ENCODE peak calls at places on chromosomes 16 and 17, in ten cellular contexts. One of them, this sample, is unnamed.

GRCh38 chr17:55274371-55275255 is 9.9 kb downstream of the HLF start:
- DNase-seq in ascending aorta: no peak
- DNase-seq in SW 1271: no peak
- DNase-seq in HEK293T: no peak
- DNase-seq in activated effector memory CD4-positive, alpha-beta T cell treated with anti-CD3 and anti-CD28 coated beads, Interleukin-2, amount 50 U/mL, for 16 hours: no peak
- DNase-seq in activated gamma-delta T cell treated with anti-CD3 and anti-CD28 coated beads, Interleukin-2, amount 50 U/mL, for 16 hours: no peak
- DNase-seq in activated CD8-positive, alpha-beta memory T cell treated with anti-CD3 and anti-CD28 coated beads for 4 hours: no peak
- DNase-seq in T follicular helper cell: no peak
- DNase-seq in right atrium auricular region: no peak
- DNase-seq in effector CD4-positive, alpha-beta T cell: no peak
- DNase-seq in this sample: no peak

GRCh38 chr17:32227910-32228309 is 37.7 kb upstream of the RHBDL3 start:
- DNase-seq in ascending aorta: no peak
- DNase-seq in effector CD4-positive, alpha-beta T cell: no peak
- DNase-seq in right atrium auricular region: no peak
- DNase-seq in activated CD8-positive, alpha-beta memory T cell treated with anti-CD3 and anti-CD28 coated beads for 4 hours: no peak
- DNase-seq in activated gamma-delta T cell treated with anti-CD3 and anti-CD28 coated beads, Interleukin-2, amount 50 U/mL, for 16 hours: no peak
- DNase-seq in T follicular helper cell: no peak
- DNase-seq in HEK293T: no peak
- DNase-seq in activated effector memory CD4-positive, alpha-beta T cell treated with anti-CD3 and anti-CD28 coated beads, Interleukin-2, amount 50 U/mL, for 16 hours: no peak
- DNase-seq in SW 1271: no peak
- DNase-seq in this sample: no peak

GRCh38 chr17:41987642-41988041 is 21.0 kb downstream of the CNP start:
- DNase-seq in right atrium auricular region: no peak
- DNase-seq in activated effector memory CD4-positive, alpha-beta T cell treated with anti-CD3 and anti-CD28 coated beads, Interleukin-2, amount 50 U/mL, for 16 hours: no peak
- DNase-seq in activated CD8-positive, alpha-beta memory T cell treated with anti-CD3 and anti-CD28 coated beads for 4 hours: no peak
- DNase-seq in ascending aorta: peak; percentile 22
- DNase-seq in effector CD4-positive, alpha-beta T cell: no peak
- DNase-seq in SW 1271: no peak
- DNase-seq in T follicular helper cell: no peak
- DNase-seq in activated gamma-delta T cell treated with anti-CD3 and anti-CD28 coated beads, Interleukin-2, amount 50 U/mL, for 16 hours: no peak
- DNase-seq in HEK293T: no peak
- DNase-seq in this sample: no peak

GRCh38 chr16:31064882-31065461 is 9.1 kb downstream of the ZNF668 start:
- DNase-seq in HEK293T: no peak
- DNase-seq in right atrium auricular region: peak; percentile 88
- DNase-seq in activated CD8-positive, alpha-beta memory T cell treated with anti-CD3 and anti-CD28 coated beads for 4 hours: no peak
- DNase-seq in activated gamma-delta T cell treated with anti-CD3 and anti-CD28 coated beads, Interleukin-2, amount 50 U/mL, for 16 hours: no peak
- DNase-seq in activated effector memory CD4-positive, alpha-beta T cell treated with anti-CD3 and anti-CD28 coated beads, Interleukin-2, amount 50 U/mL, for 16 hours: no peak
- DNase-seq in SW 1271: peak; percentile 58
- DNase-seq in effector CD4-positive, alpha-beta T cell: no peak
- DNase-seq in T follicular helper cell: no peak
- DNase-seq in ascending aorta: peak; percentile 79
- DNase-seq in this sample: no peak

GRCh38 chr16:12208341-12209035 is 232.0 kb downstream of the SNX29 start:
- DNase-seq in SW 1271: no peak
- DNase-seq in ascending aorta: no peak
- DNase-seq in T follicular helper cell: no peak
- DNase-seq in HEK293T: no peak
- DNase-seq in right atrium auricular region: no peak
- DNase-seq in activated gamma-delta T cell treated with anti-CD3 and anti-CD28 coated beads, Interleukin-2, amount 50 U/mL, for 16 hours: no peak
- DNase-seq in effector CD4-positive, alpha-beta T cell: no peak
- DNase-seq in activated effector memory CD4-positive, alpha-beta T cell treated with anti-CD3 and anti-CD28 coated beads, Interleukin-2, amount 50 U/mL, for 16 hours: no peak
- DNase-seq in activated CD8-positive, alpha-beta memory T cell treated with anti-CD3 and anti-CD28 coated beads for 4 hours: no peak
- DNase-seq in this sample: no peak

GRCh38 chr17:44221862-44222111 is 2.3 kb upstream of the UBTF start:
- DNase-seq in activated CD8-positive, alpha-beta memory T cell treated with anti-CD3 and anti-CD28 coated beads for 4 hours: no peak
- DNase-seq in HEK293T: no peak
- DNase-seq in right atrium auricular region: no peak
- DNase-seq in ascending aorta: no peak
- DNase-seq in activated effector memory CD4-positive, alpha-beta T cell treated with anti-CD3 and anti-CD28 coated beads, Interleukin-2, amount 50 U/mL, for 16 hours: peak; percentile 71
- DNase-seq in activated gamma-delta T cell treated with anti-CD3 and anti-CD28 coated beads, Interleukin-2, amount 50 U/mL, for 16 hours: no peak
- DNase-seq in effector CD4-positive, alpha-beta T cell: no peak
- DNase-seq in SW 1271: no peak
- DNase-seq in T follicular helper cell: no peak
- DNase-seq in this sample: peak; percentile 93

GRCh38 chr16:3234543-3235541 is at the start of gene ZNF200:
- DNase-seq in right atrium auricular region: peak; percentile 97
- DNase-seq in HEK293T: peak; percentile 94
- DNase-seq in ascending aorta: peak; percentile 97
- DNase-seq in activated effector memory CD4-positive, alpha-beta T cell treated with anti-CD3 and anti-CD28 coated beads, Interleukin-2, amount 50 U/mL, for 16 hours: peak; percentile 97
- DNase-seq in activated gamma-delta T cell treated with anti-CD3 and anti-CD28 coated beads, Interleukin-2, amount 50 U/mL, for 16 hours: peak; percentile 87
- DNase-seq in activated CD8-positive, alpha-beta memory T cell treated with anti-CD3 and anti-CD28 coated beads for 4 hours: peak; percentile 86
- DNase-seq in SW 1271: peak; percentile 53
- DNase-seq in effector CD4-positive, alpha-beta T cell: peak; percentile 90
- DNase-seq in T follicular helper cell: peak; percentile 90
- DNase-seq in this sample: peak; percentile 99

GRCh38 chr17:8163978-8164814 is 1.4 kb upstream of the VAMP2 start:
- DNase-seq in ascending aorta: peak; percentile 87
- DNase-seq in right atrium auricular region: peak; percentile 91
- DNase-seq in SW 1271: peak; percentile 38
- DNase-seq in activated gamma-delta T cell treated with anti-CD3 and anti-CD28 coated beads, Interleukin-2, amount 50 U/mL, for 16 hours: no peak
- DNase-seq in activated CD8-positive, alpha-beta memory T cell treated with anti-CD3 and anti-CD28 coated beads for 4 hours: no peak
- DNase-seq in T follicular helper cell: no peak
- DNase-seq in effector CD4-positive, alpha-beta T cell: peak; percentile 63
- DNase-seq in HEK293T: no peak
- DNase-seq in activated effector memory CD4-positive, alpha-beta T cell treated with anti-CD3 and anti-CD28 coated beads, Interleukin-2, amount 50 U/mL, for 16 hours: peak; percentile 89
- DNase-seq in this sample: no peak

GRCh38 chr17:37830151-37830993 is 85.5 kb upstream of the HNF1B start:
- DNase-seq in activated CD8-positive, alpha-beta memory T cell treated with anti-CD3 and anti-CD28 coated beads for 4 hours: no peak
- DNase-seq in HEK293T: no peak
- DNase-seq in right atrium auricular region: no peak
- DNase-seq in T follicular helper cell: no peak
- DNase-seq in ascending aorta: no peak
- DNase-seq in SW 1271: no peak
- DNase-seq in activated gamma-delta T cell treated with anti-CD3 and anti-CD28 coated beads, Interleukin-2, amount 50 U/mL, for 16 hours: no peak
- DNase-seq in activated effector memory CD4-positive, alpha-beta T cell treated with anti-CD3 and anti-CD28 coated beads, Interleukin-2, amount 50 U/mL, for 16 hours: no peak
- DNase-seq in effector CD4-positive, alpha-beta T cell: no peak
- DNase-seq in this sample: no peak

GRCh38 chr16:11100239-11100750 is 155.7 kb downstream of the SOCS1 start:
- DNase-seq in HEK293T: peak; percentile 19
- DNase-seq in ascending aorta: peak; percentile 81
- DNase-seq in activated CD8-positive, alpha-beta memory T cell treated with anti-CD3 and anti-CD28 coated beads for 4 hours: no peak
- DNase-seq in right atrium auricular region: peak; percentile 81
- DNase-seq in SW 1271: no peak
- DNase-seq in T follicular helper cell: no peak
- DNase-seq in effector CD4-positive, alpha-beta T cell: no peak
- DNase-seq in activated gamma-delta T cell treated with anti-CD3 and anti-CD28 coated beads, Interleukin-2, amount 50 U/mL, for 16 hours: no peak
- DNase-seq in activated effector memory CD4-positive, alpha-beta T cell treated with anti-CD3 and anti-CD28 coated beads, Interleukin-2, amount 50 U/mL, for 16 hours: peak; percentile 75
- DNase-seq in this sample: no peak

GRCh38 chr16:85316321-85316919 is 204.1 kb upstream of the CIBAR2 start:
- DNase-seq in activated effector memory CD4-positive, alpha-beta T cell treated with anti-CD3 and anti-CD28 coated beads, Interleukin-2, amount 50 U/mL, for 16 hours: peak; percentile 72
- DNase-seq in T follicular helper cell: no peak
- DNase-seq in SW 1271: no peak
- DNase-seq in HEK293T: peak; percentile 87
- DNase-seq in activated gamma-delta T cell treated with anti-CD3 and anti-CD28 coated beads, Interleukin-2, amount 50 U/mL, for 16 hours: no peak
- DNase-seq in right atrium auricular region: no peak
- DNase-seq in activated CD8-positive, alpha-beta memory T cell treated with anti-CD3 and anti-CD28 coated beads for 4 hours: no peak
- DNase-seq in effector CD4-positive, alpha-beta T cell: no peak
- DNase-seq in ascending aorta: peak; percentile 79
- DNase-seq in this sample: no peak

GRCh38 chr17:48328457-48328856 is 101.6 kb downstream of the SKAP1 start:
- DNase-seq in HEK293T: no peak
- DNase-seq in activated gamma-delta T cell treated with anti-CD3 and anti-CD28 coated beads, Interleukin-2, amount 50 U/mL, for 16 hours: no peak
- DNase-seq in activated CD8-positive, alpha-beta memory T cell treated with anti-CD3 and anti-CD28 coated beads for 4 hours: no peak
- DNase-seq in ascending aorta: no peak
- DNase-seq in T follicular helper cell: no peak
- DNase-seq in activated effector memory CD4-positive, alpha-beta T cell treated with anti-CD3 and anti-CD28 coated beads, Interleukin-2, amount 50 U/mL, for 16 hours: no peak
- DNase-seq in effector CD4-positive, alpha-beta T cell: no peak
- DNase-seq in SW 1271: no peak
- DNase-seq in right atrium auricular region: no peak
- DNase-seq in this sample: no peak

GRCh38 chr17:57649191-57649590 is 95.9 kb downstream of the CCDC182 start:
- DNase-seq in SW 1271: no peak
- DNase-seq in right atrium auricular region: no peak
- DNase-seq in ascending aorta: no peak
- DNase-seq in T follicular helper cell: no peak
- DNase-seq in effector CD4-positive, alpha-beta T cell: no peak
- DNase-seq in HEK293T: no peak
- DNase-seq in activated CD8-positive, alpha-beta memory T cell treated with anti-CD3 and anti-CD28 coated beads for 4 hours: no peak
- DNase-seq in activated gamma-delta T cell treated with anti-CD3 and anti-CD28 coated beads, Interleukin-2, amount 50 U/mL, for 16 hours: no peak
- DNase-seq in activated effector memory CD4-positive, alpha-beta T cell treated with anti-CD3 and anti-CD28 coated beads, Interleukin-2, amount 50 U/mL, for 16 hours: no peak
- DNase-seq in this sample: no peak

GRCh38 chr17:80960037-80960796 is 31.4 kb upstream of the CHMP6 start:
- DNase-seq in right atrium auricular region: no peak
- DNase-seq in activated effector memory CD4-positive, alpha-beta T cell treated with anti-CD3 and anti-CD28 coated beads, Interleukin-2, amount 50 U/mL, for 16 hours: no peak
- DNase-seq in HEK293T: no peak
- DNase-seq in activated CD8-positive, alpha-beta memory T cell treated with anti-CD3 and anti-CD28 coated beads for 4 hours: no peak
- DNase-seq in T follicular helper cell: no peak
- DNase-seq in SW 1271: no peak
- DNase-seq in effector CD4-positive, alpha-beta T cell: no peak
- DNase-seq in activated gamma-delta T cell treated with anti-CD3 and anti-CD28 coated beads, Interleukin-2, amount 50 U/mL, for 16 hours: no peak
- DNase-seq in ascending aorta: no peak
- DNase-seq in this sample: no peak

GRCh38 chr16:57828272-57829161 is 26.2 kb upstream of the KIFC3 start:
- DNase-seq in SW 1271: no peak
- DNase-seq in activated effector memory CD4-positive, alpha-beta T cell treated with anti-CD3 and anti-CD28 coated beads, Interleukin-2, amount 50 U/mL, for 16 hours: no peak
- DNase-seq in activated gamma-delta T cell treated with anti-CD3 and anti-CD28 coated beads, Interleukin-2, amount 50 U/mL, for 16 hours: no peak
- DNase-seq in ascending aorta: no peak
- DNase-seq in HEK293T: no peak
- DNase-seq in right atrium auricular region: no peak
- DNase-seq in effector CD4-positive, alpha-beta T cell: no peak
- DNase-seq in T follicular helper cell: no peak
- DNase-seq in activated CD8-positive, alpha-beta memory T cell treated with anti-CD3 and anti-CD28 coated beads for 4 hours: no peak
- DNase-seq in this sample: no peak

GRCh38 chr17:63293310-63293709 is 152.8 kb downstream of the CYB561 start:
- DNase-seq in ascending aorta: no peak
- DNase-seq in effector CD4-positive, alpha-beta T cell: no peak
- DNase-seq in activated CD8-positive, alpha-beta memory T cell treated with anti-CD3 and anti-CD28 coated beads for 4 hours: no peak
- DNase-seq in activated effector memory CD4-positive, alpha-beta T cell treated with anti-CD3 and anti-CD28 coated beads, Interleukin-2, amount 50 U/mL, for 16 hours: no peak
- DNase-seq in activated gamma-delta T cell treated with anti-CD3 and anti-CD28 coated beads, Interleukin-2, amount 50 U/mL, for 16 hours: no peak
- DNase-seq in T follicular helper cell: no peak
- DNase-seq in HEK293T: no peak
- DNase-seq in right atrium auricular region: no peak
- DNase-seq in SW 1271: no peak
- DNase-seq in this sample: no peak

GRCh38 chr16:81511371-81511770 is 66.8 kb downstream of the CMIP start:
- DNase-seq in SW 1271: peak; percentile 57
- DNase-seq in right atrium auricular region: no peak
- DNase-seq in T follicular helper cell: no peak
- DNase-seq in activated effector memory CD4-positive, alpha-beta T cell treated with anti-CD3 and anti-CD28 coated beads, Interleukin-2, amount 50 U/mL, for 16 hours: no peak
- DNase-seq in effector CD4-positive, alpha-beta T cell: no peak
- DNase-seq in ascending aorta: no peak
- DNase-seq in activated gamma-delta T cell treated with anti-CD3 and anti-CD28 coated beads, Interleukin-2, amount 50 U/mL, for 16 hours: no peak
- DNase-seq in activated CD8-positive, alpha-beta memory T cell treated with anti-CD3 and anti-CD28 coated beads for 4 hours: no peak
- DNase-seq in HEK293T: no peak
- DNase-seq in this sample: no peak

GRCh38 chr16:64579712-64580111 is 542.2 kb downstream of the CDH11 start:
- DNase-seq in effector CD4-positive, alpha-beta T cell: no peak
- DNase-seq in SW 1271: no peak
- DNase-seq in HEK293T: no peak
- DNase-seq in right atrium auricular region: no peak
- DNase-seq in ascending aorta: no peak
- DNase-seq in T follicular helper cell: no peak
- DNase-seq in activated gamma-delta T cell treated with anti-CD3 and anti-CD28 coated beads, Interleukin-2, amount 50 U/mL, for 16 hours: no peak
- DNase-seq in activated CD8-positive, alpha-beta memory T cell treated with anti-CD3 and anti-CD28 coated beads for 4 hours: no peak
- DNase-seq in activated effector memory CD4-positive, alpha-beta T cell treated with anti-CD3 and anti-CD28 coated beads, Interleukin-2, amount 50 U/mL, for 16 hours: no peak
- DNase-seq in this sample: no peak

GRCh38 chr16:56603589-56603988 is 4.8 kb upstream of the MT2A start:
- DNase-seq in activated gamma-delta T cell treated with anti-CD3 and anti-CD28 coated beads, Interleukin-2, amount 50 U/mL, for 16 hours: no peak
- DNase-seq in right atrium auricular region: no peak
- DNase-seq in effector CD4-positive, alpha-beta T cell: no peak
- DNase-seq in activated CD8-positive, alpha-beta memory T cell treated with anti-CD3 and anti-CD28 coated beads for 4 hours: no peak
- DNase-seq in ascending aorta: no peak
- DNase-seq in T follicular helper cell: no peak
- DNase-seq in SW 1271: peak; percentile 35
- DNase-seq in HEK293T: peak; percentile 47
- DNase-seq in activated effector memory CD4-positive, alpha-beta T cell treated with anti-CD3 and anti-CD28 coated beads, Interleukin-2, amount 50 U/mL, for 16 hours: no peak
- DNase-seq in this sample: no peak

GRCh38 chr17:51287412-51287811 is 27.1 kb downstream of the UTP18 start:
- DNase-seq in HEK293T: no peak
- DNase-seq in activated CD8-positive, alpha-beta memory T cell treated with anti-CD3 and anti-CD28 coated beads for 4 hours: no peak
- DNase-seq in effector CD4-positive, alpha-beta T cell: no peak
- DNase-seq in T follicular helper cell: no peak
- DNase-seq in activated effector memory CD4-positive, alpha-beta T cell treated with anti-CD3 and anti-CD28 coated beads, Interleukin-2, amount 50 U/mL, for 16 hours: no peak
- DNase-seq in right atrium auricular region: no peak
- DNase-seq in SW 1271: no peak
- DNase-seq in ascending aorta: no peak
- DNase-seq in activated gamma-delta T cell treated with anti-CD3 and anti-CD28 coated beads, Interleukin-2, amount 50 U/mL, for 16 hours: no peak
- DNase-seq in this sample: no peak

GRCh38 chr17:72916991-72917390 is 175.5 kb downstream of the SLC39A11 start:
- DNase-seq in effector CD4-positive, alpha-beta T cell: no peak
- DNase-seq in HEK293T: no peak
- DNase-seq in right atrium auricular region: no peak
- DNase-seq in activated effector memory CD4-positive, alpha-beta T cell treated with anti-CD3 and anti-CD28 coated beads, Interleukin-2, amount 50 U/mL, for 16 hours: no peak
- DNase-seq in SW 1271: no peak
- DNase-seq in T follicular helper cell: no peak
- DNase-seq in activated gamma-delta T cell treated with anti-CD3 and anti-CD28 coated beads, Interleukin-2, amount 50 U/mL, for 16 hours: no peak
- DNase-seq in activated CD8-positive, alpha-beta memory T cell treated with anti-CD3 and anti-CD28 coated beads for 4 hours: no peak
- DNase-seq in ascending aorta: no peak
- DNase-seq in this sample: no peak

GRCh38 chr17:42363767-42364585 is 24.3 kb downstream of the STAT3 start:
- DNase-seq in activated effector memory CD4-positive, alpha-beta T cell treated with anti-CD3 and anti-CD28 coated beads, Interleukin-2, amount 50 U/mL, for 16 hours: no peak
- DNase-seq in activated CD8-positive, alpha-beta memory T cell treated with anti-CD3 and anti-CD28 coated beads for 4 hours: no peak
- DNase-seq in effector CD4-positive, alpha-beta T cell: no peak
- DNase-seq in T follicular helper cell: no peak
- DNase-seq in SW 1271: no peak
- DNase-seq in HEK293T: no peak
- DNase-seq in right atrium auricular region: peak; percentile 63
- DNase-seq in ascending aorta: peak; percentile 76
- DNase-seq in activated gamma-delta T cell treated with anti-CD3 and anti-CD28 coated beads, Interleukin-2, amount 50 U/mL, for 16 hours: no peak
- DNase-seq in this sample: no peak

GRCh38 chr16:31157136-31157535 is 7.3 kb upstream of the PRSS36 start:
- DNase-seq in effector CD4-positive, alpha-beta T cell: no peak
- DNase-seq in activated effector memory CD4-positive, alpha-beta T cell treated with anti-CD3 and anti-CD28 coated beads, Interleukin-2, amount 50 U/mL, for 16 hours: no peak
- DNase-seq in T follicular helper cell: no peak
- DNase-seq in right atrium auricular region: no peak
- DNase-seq in HEK293T: no peak
- DNase-seq in activated CD8-positive, alpha-beta memory T cell treated with anti-CD3 and anti-CD28 coated beads for 4 hours: no peak
- DNase-seq in SW 1271: no peak
- DNase-seq in ascending aorta: no peak
- DNase-seq in activated gamma-delta T cell treated with anti-CD3 and anti-CD28 coated beads, Interleukin-2, amount 50 U/mL, for 16 hours: no peak
- DNase-seq in this sample: no peak

This sample was measured in esophagus muscularis mucosa.